ENCODE peak calls at places on chromosome 20, in seven cellular contexts. M is heart left ventricle, O is ovary, E is adrenal gland, N is A549, S is testis, W is esophagus muscularis mucosa. V is an unnamed sample.

GRCh38 chr20:3749689-3750639 is 17.5 kb downstream of the HSPA12B start:
- DNase-seq in W (no peak), M (no peak), N (peak; percentile 98), S (peak; percentile 60), O (no peak), E (peak; percentile 46), V (no peak)

GRCh38 chr20:35145141-35145564 is 2.0 kb downstream of the EDEM2 start:
- DNase-seq in M (no peak), N (peak; percentile 77), E (no peak), O (peak; percentile 34), W (no peak), S (no peak), V (peak; percentile 10)

GRCh38 chr20:47300071-47300470 is 56.4 kb downstream of the ZMYND8 start:
- DNase-seq in W (no peak), O (no peak), S (no peak), N (no peak), M (no peak), E (no peak), V (no peak)

GRCh38 chr20:9617940-9618339 is 103.5 kb downstream of the LAMP5 start:
- DNase-seq in E (peak; percentile 63), O (no peak), W (peak; percentile 45), M (no peak), S (peak; percentile 58), N (peak; percentile 69), V (peak; percentile 17)

GRCh38 chr20:50651676-50652075 is 39.7 kb downstream of the RIPOR3 start:
- DNase-seq in W (no peak), O (no peak), M (no peak), S (no peak), N (no peak), E (no peak), V (no peak)

GRCh38 chr20:24136659-24137246 is 148.2 kb upstream of the GGTLC1 start:
- DNase-seq in N (no peak), M (no peak), W (no peak), E (no peak), O (no peak), S (no peak), V (no peak)

GRCh38 chr20:12847862-12848261 is 160.9 kb upstream of the SPTLC3 start:
- DNase-seq in S (no peak), W (no peak), E (no peak), M (no peak), O (no peak), N (no peak), V (no peak)

GRCh38 chr20:15475483-15475882 is 1097.8 kb downstream of the KIF16B start:
- DNase-seq in S (peak; percentile 50), N (no peak), W (no peak), E (peak; percentile 31), M (peak; percentile 60), O (no peak), V (peak; percentile 46)

GRCh38 chr20:10696650-10697049 is 22.9 kb upstream of the JAG1 start:
- DNase-seq in E (peak; percentile 28), S (peak; percentile 65), N (no peak), W (no peak), O (no peak), M (no peak), V (no peak)

GRCh38 chr20:3223937-3224680 is 14.8 kb downstream of the ITPA start:
- DNase-seq in M (no peak), N (no peak), O (no peak), E (no peak), S (no peak), W (no peak), V (no peak)

GRCh38 chr20:50304883-50305635 is 114.4 kb downstream of the CEBPB start:
- DNase-seq in M (peak; percentile 93), S (peak; percentile 93), N (no peak), O (peak; percentile 97), E (peak; percentile 97), W (peak; percentile 97), V (no peak)

GRCh38 chr20:49906101-49906604 is 9.2 kb downstream of the SPATA2 start:
- DNase-seq in N (no peak), W (no peak), S (no peak), M (no peak), E (no peak), O (no peak), V (no peak)

GRCh38 chr20:3843490-3843889 is 3.1 kb upstream of the MAVS start:
- DNase-seq in N (peak; percentile 87), E (no peak), M (no peak), S (no peak), O (no peak), W (no peak), V (no peak)

GRCh38 chr20:15030826-15031225 is 693.4 kb upstream of the FLRT3 start:
- DNase-seq in N (no peak), E (no peak), M (no peak), W (no peak), S (no peak), O (no peak), V (no peak)

GRCh38 chr20:48066851-48067250 is 281.6 kb upstream of the SULF2 start:
- DNase-seq in W (no peak), E (no peak), M (no peak), S (peak; percentile 65), N (no peak), O (no peak), V (no peak)

GRCh38 chr20:49323622-49324238 is 45.9 kb upstream of the ZNFX1 start:
- DNase-seq in N (no peak), M (no peak), E (no peak), S (no peak), W (no peak), O (no peak), V (peak; percentile 40)

GRCh38 chr20:29878281-29878741 is 1379.2 kb upstream of the DEFB115 start:
- DNase-seq in S (peak; percentile 69), O (no peak), W (peak; percentile 94), N (peak; percentile 55), M (no peak), E (no peak), V (no peak)

GRCh38 chr20:45343867-45344721 is 4.1 kb downstream of the SDC4 start:
- DNase-seq in E (peak; percentile 90), O (peak; percentile 65), S (no peak), M (peak; percentile 42), W (no peak), N (no peak), V (peak; percentile 67)

GRCh38 chr20:45342863-45343444 is 5.3 kb downstream of the SDC4 start:
- DNase-seq in M (no peak), O (no peak), N (no peak), W (no peak), S (no peak), E (no peak), V (no peak)

GRCh38 chr20:45345104-45345936 is 2.9 kb downstream of the SDC4 start:
- DNase-seq in O (no peak), S (no peak), E (no peak), M (no peak), W (no peak), N (no peak), V (peak; percentile 90)

GRCh38 chr20:45341939-45342862 is 6.0 kb downstream of the SDC4 start:
- DNase-seq in W (no peak), M (peak; percentile 88), S (peak; percentile 90), O (peak; percentile 54), E (peak; percentile 86), N (no peak), V (peak; percentile 86)

GRCh38 chr20:45343445-45343866 is 4.8 kb downstream of the SDC4 start:
- DNase-seq in M (no peak), E (no peak), W (no peak), N (no peak), O (no peak), S (no peak), V (peak; percentile 67)
- TF ChIP-seq POLR2A in M (no peak), E (no peak), W (no peak), N (no peak), O (no peak), S (no peak), V (no peak)

DNA sequence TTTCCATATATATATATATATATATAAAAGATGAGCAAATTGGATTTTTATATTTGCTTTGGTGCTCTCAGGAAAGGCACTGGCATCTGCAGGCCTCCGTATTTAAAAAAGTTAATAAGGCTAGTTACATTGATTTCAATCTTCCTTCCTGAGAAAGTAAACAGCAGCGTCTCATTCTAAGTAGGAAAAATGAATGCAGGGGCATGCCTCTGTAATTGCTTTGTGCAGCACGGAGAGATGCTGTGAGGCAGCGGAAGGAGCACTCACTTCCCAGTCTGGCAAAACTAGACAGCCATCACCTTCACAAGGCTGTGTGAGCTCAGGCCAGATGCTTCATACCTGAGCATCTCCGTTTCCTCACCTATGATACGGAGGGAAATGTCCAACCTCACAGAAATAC is 303.7 kb downstream of the PTPRT start:
- DNase-seq in S (no peak), N (no peak), E (no peak), O (no peak), M (no peak), W (no peak), V (no peak)
- H3K27ac ChIP-seq in S (no peak overlapping the region), N (no peak overlapping the region), E (no peak overlapping the region), O (no peak overlapping the region), M (no peak overlapping the region), W (no peak overlapping the region), V (no peak overlapping the region)

GRCh38 chr20:21124190-21124589 is 1.7 kb upstream of the KIZ start:
- DNase-seq in N (no peak), S (no peak), W (peak; percentile 31), O (no peak), M (no peak), E (no peak), V (no peak)

GRCh38 chr20:21129861-21130260 is 4.0 kb downstream of the KIZ start:
- DNase-seq in E (no peak), S (no peak), W (peak; percentile 34), M (no peak), O (no peak), N (no peak), V (no peak)

GRCh38 chr20:21125849-21126840 is at the start of gene KIZ:
- DNase-seq in O (peak; percentile 97), W (peak; percentile 97), M (peak; percentile 97), S (peak; percentile 97), E (peak; percentile 98), N (peak; percentile 83), V (peak; percentile 96)

GRCh38 chr20:21127201-21127981 is 1.5 kb downstream of the KIZ start:
- DNase-seq in S (no peak), O (no peak), N (no peak), E (no peak), M (no peak), W (no peak), V (no peak)

DNA sequence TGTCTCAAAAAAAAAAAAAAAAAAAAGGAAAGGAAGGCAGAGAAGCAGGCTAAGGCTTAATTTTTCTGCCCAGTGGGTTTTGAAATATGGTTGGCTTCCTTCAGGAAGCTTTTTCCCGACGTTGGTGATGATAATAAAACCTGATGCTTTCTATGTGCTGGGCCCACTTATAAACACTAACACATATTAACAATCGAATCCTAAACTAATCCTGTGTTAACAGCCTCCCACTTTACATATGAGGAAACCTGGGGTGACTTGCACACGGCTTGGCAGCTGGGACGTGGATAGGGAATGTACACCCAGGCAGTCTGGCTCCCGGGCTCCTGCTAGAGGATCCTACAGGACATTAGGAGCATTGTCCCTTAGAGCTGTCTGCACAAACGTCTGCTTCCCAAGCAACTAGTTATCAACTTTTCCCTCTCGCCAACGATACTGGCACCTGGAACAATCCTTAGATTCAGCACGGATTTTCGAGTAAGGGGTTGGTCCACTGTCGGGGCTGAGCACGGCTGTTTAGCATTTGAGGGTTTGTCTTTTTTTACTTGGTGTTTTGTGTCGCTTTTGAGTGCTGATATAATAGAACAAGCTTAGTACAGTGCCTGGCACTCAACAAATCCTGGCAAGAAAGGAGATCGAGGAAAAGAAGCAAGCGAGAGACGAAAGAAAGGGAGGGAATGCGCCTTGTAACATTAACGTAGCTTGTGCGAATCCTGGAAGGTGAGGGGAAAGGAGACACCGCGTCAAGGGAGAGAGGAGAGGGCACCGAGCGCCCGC is 622 bp upstream of the KIZ start:
- DNase-seq in M (peak; percentile 68), E (peak; percentile 59), O (peak; percentile 38), N (peak; percentile 88), S (peak; percentile 72), W (no peak), V (peak; percentile 43)
- TF ChIP-seq POLR2A in M (no peak), E (no peak), O (no peak), N (no peak), S (no peak), W (no peak), V (no peak)

GRCh38 chr20:32433311-32434021 is 75.3 kb downstream of the ASXL1 start:
- DNase-seq in O (no peak), N (no peak), W (peak; percentile 89), M (no peak), E (peak; percentile 45), S (no peak), V (no peak)
- H3K27ac ChIP-seq in O (no peak overlapping the region), N (no peak overlapping the region), W (no peak overlapping the region), M (peak overlapping the region; percentile 73), E (peak overlapping the region; percentile 31), S (no peak overlapping the region), V (no peak overlapping the region)